ENCODE peak calls at places on chromosome 10, in five cellular contexts. P is GM23338, X is cardiac muscle cell, G is A549, R is colonic mucosa. K is an unnamed sample.

GRCh38 chr10:130707389-130707979 is 571.3 kb downstream of the GLRX3 start:
- DNase-seq in P (peak), G (no peak), X (no peak), R (no peak), K (no peak)

GRCh38 chr10:60643874-60644273 is 134.4 kb upstream of the CDK1 start:
- DNase-seq in X (no peak), P (no peak), G (no peak), R (no peak), K (no peak)

GRCh38 chr10:70649526-70649925 is 22.8 kb upstream of the ADAMTS14 start:
- DNase-seq in X (no peak), R (no peak), G (no peak), P (no peak), K (no peak)

GRCh38 chr10:126014309-126014708 is 117.9 kb downstream of the FANK1 start:
- DNase-seq in P (no peak), R (no peak), G (no peak), X (peak), K (no peak)

GRCh38 chr10:48442090-48442808 is 135.8 kb downstream of the MAPK8 start:
- DNase-seq in R (peak), G (no peak), P (no peak), X (no peak), K (no peak)

GRCh38 chr10:4234661-4235060 is 449.7 kb upstream of the KLF6 start:
- DNase-seq in R (no peak), P (no peak), G (no peak), X (peak), K (no peak)

GRCh38 chr10:65017523-65017922 is 1496.3 kb downstream of the REEP3 start:
- DNase-seq in G (no peak), R (no peak), P (no peak), X (no peak), K (no peak)

GRCh38 chr10:43226851-43227845 is 39.7 kb downstream of the RASGEF1A start:
- DNase-seq in P (no peak), G (no peak), R (peak), X (no peak), K (no peak)

GRCh38 chr10:93993782-93994668 is at the start of gene PLCE1:
- DNase-seq in P (peak), G (peak), X (peak), R (peak), K (peak)

GRCh38 chr10:14439451-14440259 is 108.9 kb upstream of the FRMD4A start:
- DNase-seq in R (no peak), X (peak), P (no peak), G (no peak), K (no peak)

GRCh38 chr10:116014859-116015258 is 258.1 kb downstream of the GFRA1 start:
- DNase-seq in X (no peak), P (no peak), R (no peak), G (no peak), K (no peak)

GRCh38 chr10:119281581-119282071 is 74.3 kb downstream of the GRK5 start:
- DNase-seq in P (no peak), X (peak), G (no peak), R (no peak), K (peak)

GRCh38 chr10:16478801-16479200 is 42.0 kb downstream of the PTER start:
- DNase-seq in X (no peak), P (no peak), G (no peak), R (no peak), K (no peak)

GRCh38 chr10:77283326-77283725 is 354.3 kb downstream of the KCNMA1 start:
- DNase-seq in G (no peak), P (no peak), X (no peak), R (no peak), K (no peak)

GRCh38 chr10:94403823-94404228 is 1.5 kb downstream of the TBC1D12 start:
- DNase-seq in R (no peak), X (no peak), P (no peak), G (no peak), K (no peak)

GRCh38 chr10:116833986-116834760 is 15.1 kb upstream of the ENO4 start:
- DNase-seq in G (no peak), P (peak), X (no peak), R (no peak), K (no peak)

GRCh38 chr10:60236869-60237524 is 152.7 kb downstream of the ANK3 start:
- DNase-seq in P (no peak), G (no peak), R (peak), X (peak), K (no peak)

GRCh38 chr10:114519306-114519669 is 115.0 kb upstream of the AFAP1L2 start:
- DNase-seq in X (no peak), R (peak), P (no peak), G (no peak), K (peak)
- H3K27ac ChIP-seq in X (no peak), R (peak), P (no peak), G (peak), K (peak)

DNA sequence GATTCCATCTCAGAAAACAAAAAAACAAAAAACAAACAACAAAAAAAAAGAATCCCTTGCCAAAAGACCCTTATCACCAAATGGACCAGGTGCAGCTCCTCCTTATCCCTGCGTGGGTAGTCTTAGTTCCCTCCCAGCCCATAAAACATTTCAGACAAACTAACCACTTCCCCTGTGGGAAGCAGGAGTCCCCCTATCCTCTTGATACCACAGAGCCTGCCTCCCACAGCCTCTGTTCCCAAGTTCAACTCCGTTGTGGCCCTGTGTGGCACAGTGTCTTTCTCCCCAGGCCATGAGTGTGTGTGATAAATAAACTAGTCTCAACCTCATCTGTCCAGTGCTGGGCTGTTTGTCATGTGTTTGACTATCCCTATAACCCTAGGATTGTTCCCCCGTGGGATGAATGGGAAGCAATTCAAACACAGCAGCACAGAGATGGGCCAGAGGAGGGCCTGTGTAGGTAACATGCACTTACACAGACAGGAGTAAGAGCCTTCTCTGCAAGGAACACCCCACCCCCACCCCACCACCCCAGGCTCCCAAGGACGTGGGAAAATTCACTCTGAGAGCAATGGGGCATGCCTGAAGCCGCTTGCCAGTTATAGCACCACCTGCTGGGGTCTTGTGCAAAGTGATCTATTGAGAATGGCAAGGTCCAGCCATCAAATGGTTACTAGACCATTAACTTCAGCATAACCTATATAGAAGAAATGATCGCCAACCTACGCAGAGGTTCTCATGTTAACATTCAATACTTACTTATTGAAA is 147.1 kb upstream of the GHITM start:
- DNase-seq in X (peak), G (no peak), R (peak), P (peak), K (no peak)
- TF ChIP-seq CTCF in X (peak), G (no peak), R (no peak), P (peak), K (no peak)

GRCh38 chr10:44396671-44397191 is 11.8 kb upstream of the CXCL12 start:
- DNase-seq in X (no peak), G (no peak), P (no peak), R (no peak), K (no peak)
- H3K27ac ChIP-seq in X (no peak), G (no peak), P (no peak), R (no peak), K (no peak)

GRCh38 chr10:97685395-97685958 is 1.6 kb downstream of the AVPI1 start:
- DNase-seq in R (peak), G (peak), P (peak), X (peak), K (no peak)
- TF ChIP-seq CTCF in R (no peak), G (no peak), P (peak), X (peak), K (no peak)

DNA sequence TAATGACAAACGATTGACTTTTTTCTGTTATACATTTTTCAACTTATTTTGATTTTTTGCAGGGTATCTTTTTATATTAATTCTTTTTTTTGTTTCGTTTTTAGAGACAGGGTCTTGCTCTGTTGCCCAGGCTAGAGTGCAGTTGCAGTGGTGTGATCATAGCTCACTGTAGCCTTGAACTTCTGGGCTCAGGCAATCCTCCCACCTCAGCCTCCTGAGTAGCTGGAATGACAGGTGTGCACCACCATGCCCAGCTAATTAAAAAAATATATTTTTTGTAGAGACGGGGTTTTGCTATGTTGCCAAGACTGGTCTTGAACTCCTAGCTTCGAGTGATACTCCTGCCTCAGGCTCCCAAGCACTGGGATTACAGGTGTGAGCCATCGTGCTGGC is 601.3 kb downstream of the PARD3 start:
- DNase-seq in P (no peak), R (no peak), G (no peak), X (no peak), K (no peak)
- H3K27ac ChIP-seq in P (no peak), R (no peak), G (no peak), X (no peak), K (no peak)

GRCh38 chr10:12348870-12349627 is at the start of gene CAMK1D:
- DNase-seq in G (peak), R (peak), X (peak), P (peak), K (peak)

GRCh38 chr10:12350925-12351324 is 1.6 kb downstream of the CAMK1D start:
- DNase-seq in R (peak), G (no peak), X (no peak), P (no peak), K (no peak)

GRCh38 chr10:12349628-12350166 is 350 bp downstream of the CAMK1D start:
- DNase-seq in R (no peak), X (no peak), G (no peak), P (no peak), K (no peak)

GRCh38 chr10:12351447-12351846 is 2.1 kb downstream of the CAMK1D start:
- DNase-seq in G (no peak), R (peak), P (no peak), X (no peak), K (no peak)

DNA sequence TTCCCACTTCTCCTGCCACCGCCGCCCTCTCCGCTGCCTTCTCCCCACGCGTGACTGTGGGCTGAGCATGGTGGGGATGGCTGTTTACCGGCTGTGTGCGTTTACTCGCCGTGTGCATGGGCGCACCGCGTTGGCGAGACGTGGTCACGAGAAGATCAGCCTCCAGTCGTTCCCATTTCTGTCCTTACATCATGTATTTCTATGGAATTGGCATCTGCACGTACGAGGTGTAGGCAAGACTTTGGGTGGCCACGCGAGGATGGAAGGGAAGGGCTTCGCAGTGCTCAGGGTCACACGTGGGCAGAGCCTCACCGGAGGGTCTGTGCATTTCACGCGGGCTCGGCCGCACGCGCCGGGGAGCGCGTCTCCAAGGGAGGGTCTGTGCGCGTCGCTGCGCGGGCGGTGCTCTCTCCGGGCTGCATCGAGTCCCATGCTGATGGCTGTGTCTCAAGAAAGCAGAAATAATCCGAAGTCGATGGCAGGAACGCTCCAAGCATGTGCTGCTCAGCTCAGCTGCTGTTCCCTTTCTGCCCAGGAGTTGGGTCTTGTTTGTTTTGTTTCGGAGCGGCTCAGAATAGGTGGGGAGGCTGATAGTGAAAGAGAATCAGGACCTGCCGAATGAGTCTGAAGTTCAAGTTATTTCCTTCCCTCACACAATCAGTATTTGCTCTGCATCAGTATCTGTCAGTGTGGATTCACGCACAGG is 973 bp downstream of the CAMK1D start:
- DNase-seq in R (peak), G (peak), X (peak), P (peak), K (peak)
- TF ChIP-seq CTCF in R (no peak), G (no peak), X (no peak), P (no peak), K (no peak)

DNA sequence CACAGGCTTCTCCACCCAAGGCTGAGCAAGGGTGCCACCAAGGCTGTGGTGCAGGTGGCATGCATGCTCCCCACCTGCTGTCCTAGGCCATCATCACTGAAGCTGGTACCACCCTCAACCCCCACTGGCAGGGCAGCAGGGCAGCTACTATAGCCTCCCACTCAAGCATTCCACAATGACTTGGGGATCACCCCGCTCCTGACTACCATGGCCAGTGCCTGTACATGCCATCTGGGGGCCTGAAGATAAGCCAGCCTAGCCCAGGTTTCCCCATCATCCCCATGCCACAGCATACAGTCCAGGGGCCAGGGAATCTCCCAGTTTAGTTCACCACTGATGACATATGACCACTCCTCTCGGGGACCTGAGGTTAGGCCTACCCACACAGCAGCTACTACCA is 510.9 kb upstream of the LRRTM3 start:
- DNase-seq in R (no peak), G (no peak), X (no peak), P (no peak), K (no peak)
- H3K27ac ChIP-seq in R (no peak), G (no peak), X (no peak), P (no peak), K (no peak)

DNA sequence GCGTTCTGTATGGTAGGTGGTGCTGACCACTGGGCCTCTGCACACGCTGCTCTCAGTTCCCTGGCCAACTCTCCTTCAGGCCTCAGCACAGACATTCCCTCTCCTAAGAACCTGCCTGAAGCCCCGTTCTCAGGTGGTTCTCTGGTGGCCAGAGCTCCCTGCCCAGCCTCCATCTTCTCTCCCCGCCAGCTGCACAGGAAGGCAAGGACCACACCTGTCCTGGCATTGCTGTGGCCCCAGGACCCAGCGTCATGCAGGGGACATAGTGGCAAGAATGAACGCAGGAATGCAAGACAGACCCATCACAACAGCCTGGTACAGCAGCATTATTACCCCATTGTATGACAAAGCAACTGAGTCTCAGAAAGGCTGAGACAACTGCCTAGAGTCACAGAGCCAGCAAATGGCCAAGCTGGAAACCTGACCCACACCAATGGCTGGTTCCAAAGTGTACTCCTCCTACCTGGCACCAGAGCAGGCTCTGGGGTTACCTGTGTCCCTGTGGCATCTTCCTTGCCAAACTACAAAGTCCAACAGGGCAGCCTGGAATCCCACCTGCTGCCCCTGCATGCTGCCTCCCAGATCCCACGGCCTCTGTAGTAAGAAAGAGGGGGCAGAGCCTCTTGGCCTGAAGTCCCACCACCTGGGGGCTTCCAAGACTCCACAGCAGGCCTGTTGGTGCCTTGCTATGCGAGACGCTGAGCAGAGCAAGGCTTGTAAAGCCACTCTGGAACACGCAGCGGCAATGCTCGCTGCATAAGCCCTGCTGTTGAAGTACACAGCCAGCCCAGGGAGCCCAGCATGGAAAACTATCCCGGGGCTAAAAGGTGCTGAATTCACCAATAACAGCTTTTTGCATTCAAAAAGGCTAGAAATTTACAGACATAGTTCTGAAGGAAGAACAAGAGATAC is 73.3 kb downstream of the CHST15 start:
- DNase-seq in R (no peak), X (no peak), P (peak), G (no peak), K (no peak)
- TF ChIP-seq CTCF in R (no peak), X (no peak), P (no peak), G (no peak), K (no peak)